ENCODE peak calls at places on chromosomes 4 and X, in four cellular contexts. N is GM10248; S is CD4-positive, alpha-beta memory T cell; F is anterior cingulate cortex. G is an unnamed sample.

GRCh38 chrX:19183777-19184485 is 61.7 kb upstream of the ADGRG2 start:
- DNase-seq in N (no peak), S (no peak), F (no peak), G (no peak)

GRCh38 chrX:39165773-39166172 is 364.5 kb downstream of the MID1IP1 start:
- DNase-seq in N (no peak), S (no peak), F (no peak), G (no peak)

GRCh38 chr4:124206779-124207605 is 505.5 kb downstream of the ANKRD50 start:
- DNase-seq in N (no peak), S (no peak), F (no peak), G (no peak)

GRCh38 chr4:19187709-19188108 is 1064.0 kb upstream of the SLIT2 start:
- DNase-seq in N (no peak), S (no peak), F (no peak), G (no peak)

GRCh38 chr4:15470149-15470520 is 453 bp downstream of the CC2D2A start:
- DNase-seq in N (no peak), S (no peak), F (no peak), G (no peak)

GRCh38 chr4:109801895-109802319 is at the start of gene CFI:
- DNase-seq in N (no peak), S (no peak), F (no peak), G (no peak)

GRCh38 chrX:133418588-133418987 is 3.3 kb upstream of the GPC4 start:
- DNase-seq in N (no peak), S (no peak), F (no peak), G (no peak)

GRCh38 chr4:185773419-185773818 is 38.6 kb downstream of the SORBS2 start:
- DNase-seq in N (no peak), S (no peak), F (no peak), G (no peak)

GRCh38 chr4:159552979-159553768 is 450.3 kb downstream of the RAPGEF2 start:
- DNase-seq in N (no peak), S (no peak), F (no peak), G (no peak)

GRCh38 chrX:54494166-54494969 is 1.7 kb downstream of the FGD1 start:
- DNase-seq in N (no peak), S (no peak), F (no peak), G (no peak)

GRCh38 chr4:173124209-173124865 is 44.3 kb upstream of the GALNT7 start:
- DNase-seq in N (no peak), S (no peak), F (no peak), G (no peak)

GRCh38 chr4:26729027-26729426 is 131.6 kb upstream of the STIM2 start:
- DNase-seq in N (no peak), S (no peak), F (no peak), G (no peak)

GRCh38 chr4:32789026-32789608 is 2068.9 kb downstream of the PCDH7 start:
- DNase-seq in N (no peak), S (no peak), F (no peak), G (peak)

GRCh38 chr4:5815641-5816040 is 77.2 kb downstream of the CRMP1 start:
- DNase-seq in N (no peak), S (no peak), F (no peak), G (no peak)

GRCh38 chrX:15680401-15680800 is 15.8 kb upstream of the CLTRN start:
- DNase-seq in N (no peak), S (no peak), F (no peak), G (no peak)

GRCh38 chr4:162645381-162645780 is 481.6 kb upstream of the FSTL5 start:
- DNase-seq in N (no peak), S (no peak), F (no peak), G (no peak)

GRCh38 chr4:66014146-66014765 is 344.0 kb upstream of the EPHA5 start:
- DNase-seq in N (no peak), S (no peak), F (no peak), G (no peak)

GRCh38 chr4:6337331-6337935 is 67.8 kb downstream of the WFS1 start:
- DNase-seq in N (no peak), S (no peak), F (no peak), G (no peak)

GRCh38 chrX:154542723-154543424 is 3.8 kb downstream of the G6PD start:
- DNase-seq in N (no peak), S (no peak), F (no peak), G (no peak)

GRCh38 chr4:161658658-161659057 is 505.1 kb downstream of the FSTL5 start:
- DNase-seq in N (no peak), S (no peak), F (no peak), G (no peak)